ENCODE peak calls at places on chromosomes 16 and 17, in eight cellular contexts. Z, X, U, Y, B, O, E and P are unnamed samples.
A peak's percentile ranks its signal among the peaks of the same experiment; 100 is the strongest.

GRCh38 chr17:16352838-16353701 is at the start of gene CENPV:
- DNase-seq in Z (peak; percentile 84), X (peak; percentile 59), U (peak; percentile 53), Y (peak; percentile 80), B (peak; percentile 61), O (no peak), E (peak; percentile 93), P (peak; percentile 89)

GRCh38 chr17:48026503-48027321 is 10.9 kb downstream of the COPZ2 start:
- DNase-seq in Z (peak; percentile 72), X (peak; percentile 79), U (peak; percentile 87), Y (peak; percentile 91), B (peak; percentile 72), O (peak; percentile 88), E (peak; percentile 86), P (peak; percentile 97)

GRCh38 chr17:80485846-80486245 is 9.4 kb upstream of the NPTX1 start:
- DNase-seq in Z (peak; percentile 7), X (no peak), U (no peak), Y (no peak), B (no peak), O (no peak), E (peak; percentile 60), P (no peak)

GRCh38 chr16:67860589-67861398 is 12.1 kb upstream of the EDC4 start:
- DNase-seq in Z (no peak), X (no peak), U (no peak), Y (no peak), B (no peak), O (no peak), E (no peak), P (no peak)

GRCh38 chr17:38561416-38562214 is 44.1 kb downstream of the SRCIN1 start:
- DNase-seq in Z (no peak), X (no peak), U (no peak), Y (no peak), B (no peak), O (no peak), E (no peak), P (peak; percentile 82)

GRCh38 chr16:86224126-86224525 is 286.2 kb upstream of the FOXF1 start:
- DNase-seq in Z (no peak), X (no peak), U (no peak), Y (no peak), B (no peak), O (peak; percentile 19), E (no peak), P (no peak)

GRCh38 chr17:79332011-79332410 is 257.4 kb downstream of the ENGASE start:
- DNase-seq in Z (no peak), X (no peak), U (no peak), Y (no peak), B (no peak), O (no peak), E (no peak), P (no peak)

GRCh38 chr17:64001763-64002529 is 3.8 kb downstream of the PRR29 start:
- DNase-seq in Z (no peak), X (no peak), U (no peak), Y (no peak), B (no peak), O (peak; percentile 49), E (no peak), P (no peak)

GRCh38 chr16:30677931-30678585 is 19.8 kb downstream of the FBRS start:
- DNase-seq in Z (no peak), X (no peak), U (no peak), Y (no peak), B (no peak), O (no peak), E (no peak), P (no peak)

GRCh38 chr17:7479389-7480192 is at the start of gene ZBTB4:
- DNase-seq in Z (peak; percentile 53), X (peak; percentile 64), U (peak; percentile 44), Y (peak; percentile 76), B (peak; percentile 52), O (no peak), E (peak; percentile 89), P (peak; percentile 86)

GRCh38 chr17:43367588-43368242 is 31.1 kb upstream of the ARL4D start:
- DNase-seq in Z (peak; percentile 85), X (peak; percentile 71), U (peak; percentile 79), Y (no peak), B (peak; percentile 19), O (no peak), E (peak; percentile 60), P (peak; percentile 67)

GRCh38 chr17:38674013-38674748 is 576 bp downstream of the EPOP start:
- DNase-seq in Z (peak; percentile 69), X (no peak), U (no peak), Y (peak; percentile 52), B (peak; percentile 49), O (no peak), E (peak; percentile 55), P (peak; percentile 72)

GRCh38 chr17:41666708-41667279 is 21.9 kb upstream of the EIF1 start:
- DNase-seq in Z (peak; percentile 76), X (peak; percentile 88), U (peak; percentile 77), Y (peak; percentile 93), B (peak; percentile 90), O (peak; percentile 89), E (peak; percentile 86), P (peak; percentile 93)

GRCh38 chr16:73064227-73064995 is 16.5 kb upstream of the ZFHX3 start:
- DNase-seq in Z (no peak), X (no peak), U (peak; percentile 36), Y (peak; percentile 50), B (no peak), O (no peak), E (no peak), P (peak; percentile 59)

GRCh38 chr17:36183001-36183810 is 6.8 kb upstream of the TBC1D3B start:
- DNase-seq in Z (no peak), X (no peak), U (peak; percentile 77), Y (peak; percentile 86), B (no peak), O (peak; percentile 75), E (peak; percentile 62), P (peak; percentile 98)

GRCh38 chr17:48719642-48720262 is 2.6 kb downstream of the PRAC1 start:
- DNase-seq in Z (no peak), X (no peak), U (no peak), Y (peak; percentile 61), B (no peak), O (no peak), E (peak; percentile 41), P (no peak)

GRCh38 chr16:87828071-87828971 is 41.0 kb downstream of the SLC7A5 start:
- DNase-seq in Z (peak; percentile 59), X (no peak), U (no peak), Y (no peak), B (no peak), O (no peak), E (no peak), P (no peak)

GRCh38 chr16:50303605-50304466 is 37.5 kb downstream of the ADCY7 start:
- DNase-seq in Z (no peak), X (no peak), U (no peak), Y (peak; percentile 38), B (no peak), O (peak; percentile 48), E (no peak), P (peak; percentile 41)

GRCh38 chr16:14095883-14096551 is 24.9 kb downstream of the MRTFB start:
- DNase-seq in Z (no peak), X (no peak), U (no peak), Y (no peak), B (no peak), O (no peak), E (no peak), P (no peak)

GRCh38 chr17:58156839-58157803 is 8.9 kb downstream of the OR4D1 start:
- DNase-seq in Z (peak; percentile 84), X (peak; percentile 52), U (peak; percentile 48), Y (peak; percentile 46), B (peak; percentile 63), O (no peak), E (no peak), P (peak; percentile 85)

GRCh38 chr17:72687941-72688340 is 404.5 kb downstream of the SLC39A11 start:
- DNase-seq in Z (no peak), X (no peak), U (no peak), Y (no peak), B (no peak), O (no peak), E (no peak), P (no peak)

GRCh38 chr16:16025214-16025968 is 76.0 kb downstream of the ABCC1 start:
- DNase-seq in Z (no peak), X (peak; percentile 20), U (no peak), Y (no peak), B (peak; percentile 62), O (peak; percentile 58), E (peak; percentile 77), P (no peak)

GRCh38 chr16:58338205-58338604 is 43.4 kb upstream of the PRSS54 start:
- DNase-seq in Z (no peak), X (no peak), U (no peak), Y (no peak), B (no peak), O (no peak), E (no peak), P (no peak)

GRCh38 chr17:74245145-74245817 is 28.8 kb upstream of the DNAI2 start:
- DNase-seq in Z (no peak), X (no peak), U (peak; percentile 87), Y (no peak), B (no peak), O (no peak), E (no peak), P (peak; percentile 92)

GRCh38 chr16:76535-77272 is 1.3 kb upstream of the MPG start:
- DNase-seq in Z (no peak), X (peak; percentile 19), U (no peak), Y (peak; percentile 81), B (no peak), O (no peak), E (peak; percentile 71), P (no peak)

GRCh38 chr16:22692034-22692433 is 121.9 kb upstream of the HS3ST2 start:
- DNase-seq in Z (no peak), X (no peak), U (no peak), Y (no peak), B (no peak), O (no peak), E (no peak), P (no peak)

GRCh38 chr17:9021985-9022552 is 759 bp downstream of the NTN1 start:
- DNase-seq in Z (peak; percentile 30), X (no peak), U (peak; percentile 36), Y (peak; percentile 39), B (no peak), O (no peak), E (peak; percentile 67), P (peak; percentile 84)

GRCh38 chr16:51433597-51433996 is 282.5 kb upstream of the SALL1 start:
- DNase-seq in Z (no peak), X (no peak), U (no peak), Y (no peak), B (no peak), O (no peak), E (no peak), P (no peak)

GRCh38 chr17:12620200-12620720 is 45.4 kb upstream of the MYOCD start:
- DNase-seq in Z (no peak), X (no peak), U (no peak), Y (no peak), B (no peak), O (no peak), E (no peak), P (no peak)

GRCh38 chr17:8125196-8125946 is 1.5 kb upstream of the HES7 start:
- DNase-seq in Z (peak; percentile 66), X (peak; percentile 81), U (peak; percentile 91), Y (peak; percentile 86), B (peak; percentile 88), O (peak; percentile 91), E (peak; percentile 86), P (peak; percentile 98)

GRCh38 chr17:55458977-55459376 is 37.3 kb upstream of the MMD start:
- DNase-seq in Z (no peak), X (no peak), U (no peak), Y (no peak), B (peak; percentile 67), O (no peak), E (no peak), P (no peak)

GRCh38 chr17:2174471-2175293 is 119.8 kb downstream of the HIC1 start:
- DNase-seq in Z (no peak), X (no peak), U (no peak), Y (peak; percentile 49), B (no peak), O (no peak), E (no peak), P (no peak)